ENCODE peak calls at places on chromosomes 3 and 15, in five cellular contexts. One of them, this sample, is unnamed.

GRCh38 chr3:187743195-187744141 is 1.8 kb downstream of the BCL6 start:
- DNase-seq in WTC11: no peak
- DNase-seq in cardiac fibroblast: peak; percentile 74
- DNase-seq in thoracic aorta: peak; percentile 46
- DNase-seq in H9: no peak
- DNase-seq in this sample: no peak

GRCh38 chr15:68445351-68445750 is 13.4 kb upstream of the ITGA11 start:
- DNase-seq in WTC11: no peak
- DNase-seq in cardiac fibroblast: no peak
- DNase-seq in thoracic aorta: no peak
- DNase-seq in H9: no peak
- DNase-seq in this sample: no peak

GRCh38 chr15:40891810-40892448 is 2.3 kb upstream of the VPS18 start:
- DNase-seq in WTC11: peak; percentile 61
- DNase-seq in cardiac fibroblast: peak; percentile 60
- DNase-seq in thoracic aorta: no peak
- DNase-seq in H9: peak; percentile 63
- DNase-seq in this sample: no peak

GRCh38 chr3:128016502-128016901 is 35.7 kb upstream of the SEC61A1 start:
- DNase-seq in WTC11: no peak
- DNase-seq in cardiac fibroblast: no peak
- DNase-seq in thoracic aorta: no peak
- DNase-seq in H9: no peak
- DNase-seq in this sample: no peak

GRCh38 chr3:151196441-151196840 is 6.6 kb downstream of the GPR171 start:
- DNase-seq in WTC11: no peak
- DNase-seq in cardiac fibroblast: no peak
- DNase-seq in thoracic aorta: no peak
- DNase-seq in H9: no peak
- DNase-seq in this sample: no peak

GRCh38 chr3:54345976-54346375 is 223.6 kb downstream of the CACNA2D3 start:
- DNase-seq in WTC11: no peak
- DNase-seq in cardiac fibroblast: no peak
- DNase-seq in thoracic aorta: no peak
- DNase-seq in H9: no peak
- DNase-seq in this sample: no peak

GRCh38 chr3:11655188-11655928 is 11.6 kb upstream of the VGLL4 start:
- DNase-seq in WTC11: peak; percentile 36
- DNase-seq in cardiac fibroblast: peak; percentile 40
- DNase-seq in thoracic aorta: no peak
- DNase-seq in H9: peak; percentile 55
- DNase-seq in this sample: no peak

GRCh38 chr3:32276279-32276841 is 37.9 kb downstream of the CMTM8 start:
- DNase-seq in WTC11: no peak
- DNase-seq in cardiac fibroblast: peak; percentile 72
- DNase-seq in thoracic aorta: no peak
- DNase-seq in H9: no peak
- DNase-seq in this sample: no peak

GRCh38 chr15:27623560-27624305 is 475.4 kb downstream of the OCA2 start:
- DNase-seq in WTC11: no peak
- DNase-seq in cardiac fibroblast: no peak
- DNase-seq in thoracic aorta: no peak
- DNase-seq in H9: no peak
- DNase-seq in this sample: no peak

GRCh38 chr15:96330064-96330449 is 443 bp upstream of the NR2F2 start:
- DNase-seq in WTC11: peak; percentile 62
- DNase-seq in cardiac fibroblast: peak; percentile 87
- DNase-seq in thoracic aorta: no peak
- DNase-seq in H9: peak; percentile 71
- DNase-seq in this sample: no peak

GRCh38 chr15:80709542-80709941 is 14.4 kb downstream of the ABHD17C start:
- DNase-seq in WTC11: no peak
- DNase-seq in cardiac fibroblast: no peak
- DNase-seq in thoracic aorta: no peak
- DNase-seq in H9: no peak
- DNase-seq in this sample: no peak

GRCh38 chr3:197592361-197593045 is 36.7 kb upstream of the BDH1 start:
- DNase-seq in WTC11: no peak
- DNase-seq in cardiac fibroblast: no peak
- DNase-seq in thoracic aorta: no peak
- DNase-seq in H9: no peak
- DNase-seq in this sample: no peak

GRCh38 chr15:54206586-54207321 is 228.5 kb downstream of the UNC13C start:
- DNase-seq in WTC11: no peak
- DNase-seq in cardiac fibroblast: no peak
- DNase-seq in thoracic aorta: no peak
- DNase-seq in H9: no peak
- DNase-seq in this sample: no peak

GRCh38 chr3:31377045-31377642 is 155.6 kb upstream of the STT3B start:
- DNase-seq in WTC11: no peak
- DNase-seq in cardiac fibroblast: peak; percentile 90
- DNase-seq in thoracic aorta: no peak
- DNase-seq in H9: no peak
- DNase-seq in this sample: no peak

GRCh38 chr3:42647821-42648459 is 5.6 kb upstream of the ZBTB47 start:
- DNase-seq in WTC11: no peak
- DNase-seq in cardiac fibroblast: no peak
- DNase-seq in thoracic aorta: no peak
- DNase-seq in H9: peak; percentile 60
- DNase-seq in this sample: no peak

GRCh38 chr3:51471775-51472652 is 27.8 kb downstream of the DCAF1 start:
- DNase-seq in WTC11: no peak
- DNase-seq in cardiac fibroblast: no peak
- DNase-seq in thoracic aorta: no peak
- DNase-seq in H9: no peak
- DNase-seq in this sample: no peak

GRCh38 chr3:46065294-46065705 is 38.0 kb upstream of the XCR1 start:
- DNase-seq in WTC11: no peak
- DNase-seq in cardiac fibroblast: peak; percentile 28
- DNase-seq in thoracic aorta: no peak
- DNase-seq in H9: no peak
- DNase-seq in this sample: no peak

GRCh38 chr3:195880037-195880431 is 28.3 kb downstream of the TNK2 start:
- DNase-seq in WTC11: no peak
- DNase-seq in cardiac fibroblast: no peak
- DNase-seq in thoracic aorta: no peak
- DNase-seq in H9: no peak
- DNase-seq in this sample: peak; percentile 51

GRCh38 chr3:196778755-196779154 is 39.1 kb downstream of the PAK2 start:
- DNase-seq in WTC11: no peak
- DNase-seq in cardiac fibroblast: peak; percentile 73
- DNase-seq in thoracic aorta: no peak
- DNase-seq in H9: no peak
- DNase-seq in this sample: no peak

GRCh38 chr3:100257601-100258000 is 3.2 kb upstream of the TBC1D23 start:
- DNase-seq in WTC11: no peak
- DNase-seq in cardiac fibroblast: peak; percentile 47
- DNase-seq in thoracic aorta: no peak
- DNase-seq in H9: no peak
- DNase-seq in this sample: no peak

GRCh38 chr3:100261481-100261903 is 700 bp downstream of the TBC1D23 start:
- DNase-seq in WTC11: no peak
- DNase-seq in cardiac fibroblast: no peak
- DNase-seq in thoracic aorta: no peak
- DNase-seq in H9: no peak
- DNase-seq in this sample: no peak

GRCh38 chr3:100263583-100263982 is 2.8 kb downstream of the TBC1D23 start:
- DNase-seq in WTC11: no peak
- DNase-seq in cardiac fibroblast: no peak
- DNase-seq in thoracic aorta: no peak
- DNase-seq in H9: no peak
- DNase-seq in this sample: no peak

GRCh38 chr3:100260081-100260684 is 609 bp upstream of the TBC1D23 start:
- DNase-seq in WTC11: peak; percentile 50
- DNase-seq in cardiac fibroblast: peak; percentile 73
- DNase-seq in thoracic aorta: no peak
- DNase-seq in H9: peak; percentile 55
- DNase-seq in this sample: no peak

GRCh38 chr3:100260685-100261480 is at the start of gene TBC1D23:
- DNase-seq in WTC11: peak; percentile 98
- DNase-seq in cardiac fibroblast: peak; percentile 100
- DNase-seq in thoracic aorta: peak; percentile 92
- DNase-seq in H9: peak; percentile 100
- DNase-seq in this sample: peak; percentile 99
- TF ChIP-seq CTCF in WTC11: no peak
- TF ChIP-seq CTCF in cardiac fibroblast: no peak
- TF ChIP-seq CTCF in thoracic aorta: no peak
- TF ChIP-seq CTCF in H9: no peak
- TF ChIP-seq CTCF in this sample: peak; percentile 47

DNA sequence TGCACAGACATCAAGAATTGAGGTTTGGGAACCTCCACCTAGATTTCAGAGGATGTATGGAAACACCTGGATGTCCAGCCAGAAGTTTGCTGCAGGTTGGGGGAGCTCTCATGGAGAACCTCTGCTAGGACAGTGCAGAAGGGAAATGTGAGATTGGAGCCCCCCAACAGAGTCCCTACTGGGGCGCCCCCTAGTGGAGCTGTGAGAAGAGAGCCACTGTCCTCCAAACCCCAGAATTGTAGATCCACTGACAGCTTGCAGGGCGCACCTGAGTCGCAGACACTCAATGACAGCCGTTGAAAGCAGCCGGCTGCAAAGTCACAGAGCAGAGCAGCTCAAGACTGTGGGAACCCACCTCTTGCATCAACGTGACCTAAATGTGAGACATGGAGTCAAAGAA is 34.6 kb upstream of the EPHA6 start:
- DNase-seq in WTC11: peak; percentile 54
- DNase-seq in cardiac fibroblast: no peak
- DNase-seq in thoracic aorta: no peak
- DNase-seq in H9: peak; percentile 39
- DNase-seq in this sample: no peak
- TF ChIP-seq CTCF in WTC11: peak; percentile 73
- TF ChIP-seq CTCF in cardiac fibroblast: no peak
- TF ChIP-seq CTCF in thoracic aorta: no peak
- TF ChIP-seq CTCF in H9: peak; percentile 68
- TF ChIP-seq CTCF in this sample: peak; percentile 38

GRCh38 chr3:9081201-9081818 is 118.0 kb upstream of the RAD18 start:
- DNase-seq in WTC11: no peak
- DNase-seq in cardiac fibroblast: no peak
- DNase-seq in thoracic aorta: no peak
- DNase-seq in H9: no peak
- DNase-seq in this sample: no peak

GRCh38 chr3:9080165-9080564 is 116.9 kb upstream of the RAD18 start:
- DNase-seq in WTC11: no peak
- DNase-seq in cardiac fibroblast: peak; percentile 9
- DNase-seq in thoracic aorta: no peak
- DNase-seq in H9: no peak
- DNase-seq in this sample: no peak

GRCh38 chr3:9079674-9080073 is 116.4 kb upstream of the RAD18 start:
- DNase-seq in WTC11: no peak
- DNase-seq in cardiac fibroblast: no peak
- DNase-seq in thoracic aorta: no peak
- DNase-seq in H9: no peak
- DNase-seq in this sample: no peak

GRCh38 chr3:9076985-9077384 is 113.7 kb upstream of the RAD18 start:
- DNase-seq in WTC11: no peak
- DNase-seq in cardiac fibroblast: no peak
- DNase-seq in thoracic aorta: no peak
- DNase-seq in H9: no peak
- DNase-seq in this sample: no peak

DNA sequence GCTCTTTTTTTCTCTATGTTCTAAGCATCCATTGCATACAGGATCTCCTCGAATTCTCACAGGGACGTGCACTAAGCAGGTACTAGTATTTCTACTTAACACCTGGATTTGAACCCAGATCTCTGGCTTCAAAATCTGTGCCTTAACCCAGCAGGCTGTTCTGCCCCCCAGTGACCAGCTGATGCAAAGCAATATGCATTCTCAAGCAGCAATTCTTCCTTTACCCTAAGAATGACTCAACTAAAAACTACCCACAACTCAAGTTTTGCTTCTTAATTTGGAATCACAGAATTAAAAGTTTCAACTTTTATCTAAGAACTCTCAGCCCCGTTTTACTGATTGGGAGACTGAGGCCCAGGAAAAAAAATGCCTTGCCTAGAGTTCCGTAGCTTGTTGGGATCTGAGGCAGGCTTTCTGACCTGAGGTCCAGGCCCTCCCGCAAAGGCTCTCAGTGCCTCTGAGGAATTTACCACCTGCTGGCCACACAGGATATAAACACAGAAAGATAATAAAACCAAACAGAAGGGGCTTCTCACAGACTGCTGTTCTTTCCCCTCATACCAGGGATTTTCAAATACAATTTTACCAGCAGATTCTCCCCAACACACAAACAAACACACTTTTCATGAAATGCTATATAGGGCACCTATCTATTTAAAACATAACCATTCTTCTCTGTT is 115.4 kb upstream of the RAD18 start:
- DNase-seq in WTC11: no peak
- DNase-seq in cardiac fibroblast: no peak
- DNase-seq in thoracic aorta: no peak
- DNase-seq in H9: no peak
- DNase-seq in this sample: no peak
- TF ChIP-seq CTCF in WTC11: no peak
- TF ChIP-seq CTCF in cardiac fibroblast: no peak
- TF ChIP-seq CTCF in thoracic aorta: peak; percentile 11
- TF ChIP-seq CTCF in H9: peak; percentile 51
- TF ChIP-seq CTCF in this sample: peak; percentile 48

GRCh38 chr3:44555753-44556152 is 760 bp downstream of the ZKSCAN7 start:
- DNase-seq in WTC11: no peak
- DNase-seq in cardiac fibroblast: peak; percentile 15
- DNase-seq in thoracic aorta: no peak
- DNase-seq in H9: no peak
- DNase-seq in this sample: no peak

GRCh38 chr3:44557074-44557473 is 2.1 kb downstream of the ZKSCAN7 start:
- DNase-seq in WTC11: no peak
- DNase-seq in cardiac fibroblast: no peak
- DNase-seq in thoracic aorta: no peak
- DNase-seq in H9: no peak
- DNase-seq in this sample: no peak

DNA sequence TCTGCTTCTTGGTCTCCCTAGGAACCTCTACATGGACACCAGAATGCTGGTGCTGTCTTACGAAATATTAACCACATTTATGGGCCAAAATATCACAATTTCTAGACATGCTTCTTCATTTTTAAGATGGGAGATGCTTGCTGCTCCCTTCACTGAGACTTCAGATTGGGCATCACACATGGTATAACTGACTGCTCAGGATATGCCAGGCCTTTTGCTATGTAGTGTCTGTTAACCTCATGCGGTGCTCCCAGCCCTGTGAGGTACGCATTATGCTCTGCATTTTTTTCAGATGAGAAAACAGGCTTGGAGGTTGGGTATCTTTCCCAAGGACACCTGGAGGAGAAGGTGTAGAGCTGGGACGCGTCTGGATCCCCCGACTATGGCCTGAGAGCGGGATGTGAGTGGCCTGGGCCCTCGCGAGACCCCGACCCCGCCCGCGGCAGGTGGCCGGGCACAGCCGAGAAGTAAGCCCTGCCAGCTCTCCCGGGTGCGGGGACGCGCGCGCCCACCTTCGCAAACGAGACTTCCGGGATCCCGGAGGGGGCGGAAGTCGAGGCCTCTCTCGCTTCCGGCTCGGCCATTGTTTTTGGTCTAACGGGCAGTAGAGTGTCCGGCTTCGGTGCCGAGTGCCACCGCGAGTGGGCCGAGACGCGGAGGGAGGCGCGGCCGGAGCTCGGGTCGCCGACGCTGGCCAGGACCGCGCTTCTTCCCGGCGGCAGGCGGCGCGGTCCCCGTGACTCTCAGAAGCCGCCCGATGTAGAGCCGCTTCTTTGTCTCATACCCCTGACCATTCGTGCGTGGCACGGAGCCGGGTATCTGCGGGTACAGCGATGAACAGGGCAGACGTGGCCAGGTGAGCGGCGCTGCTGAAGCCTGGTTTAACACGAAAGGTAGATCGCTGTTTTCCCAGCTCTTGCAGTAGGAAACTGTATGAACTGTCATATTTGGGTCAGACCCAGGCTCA is at the start of gene ZKSCAN7:
- DNase-seq in WTC11: peak; percentile 77
- DNase-seq in cardiac fibroblast: peak; percentile 46
- DNase-seq in thoracic aorta: no peak
- DNase-seq in H9: peak; percentile 85
- DNase-seq in this sample: peak; percentile 85
- TF ChIP-seq CTCF in WTC11: no peak
- TF ChIP-seq CTCF in cardiac fibroblast: no peak
- TF ChIP-seq CTCF in thoracic aorta: no peak
- TF ChIP-seq CTCF in H9: peak; percentile 19
- TF ChIP-seq CTCF in this sample: peak; percentile 69

This sample was measured in chondrocyte.